ENCODE peak calls at places on chromosomes 13 and 19, in seven cellular contexts. One of them, this sample, is unnamed. For H3K4me1 and H3K36me3, the result is how much of the 10 kb centered on the place peaks cover.

GRCh38 chr19:39265321-39265916 is 2.8 kb upstream of the IFNL2 start:
- DNase-seq in gastrocnemius medialis: no peak
- DNase-seq in effector memory CD4-positive, alpha-beta T cell: no peak
- DNase-seq in thoracic aorta: no peak
- DNase-seq in adrenal gland: no peak
- DNase-seq in lower lobe of right lung: no peak
- DNase-seq in IMR-90: no peak
- DNase-seq in this sample: no peak

GRCh38 chr13:37011788-37012187 is 11.2 kb downstream of the EXOSC8 start:
- DNase-seq in gastrocnemius medialis: no peak
- DNase-seq in effector memory CD4-positive, alpha-beta T cell: no peak
- DNase-seq in thoracic aorta: no peak
- DNase-seq in adrenal gland: no peak
- DNase-seq in lower lobe of right lung: no peak
- DNase-seq in IMR-90: no peak
- DNase-seq in this sample: no peak

GRCh38 chr13:27188239-27188638 is 16.6 kb upstream of the USP12 start:
- DNase-seq in gastrocnemius medialis: no peak
- DNase-seq in effector memory CD4-positive, alpha-beta T cell: no peak
- DNase-seq in thoracic aorta: no peak
- DNase-seq in adrenal gland: no peak
- DNase-seq in lower lobe of right lung: no peak
- DNase-seq in IMR-90: no peak
- DNase-seq in this sample: no peak

GRCh38 chr13:25923217-25924085 is 128.4 kb downstream of the SHISA2 start:
- DNase-seq in gastrocnemius medialis: no peak
- DNase-seq in effector memory CD4-positive, alpha-beta T cell: no peak
- DNase-seq in thoracic aorta: no peak
- DNase-seq in adrenal gland: no peak
- DNase-seq in lower lobe of right lung: no peak
- DNase-seq in IMR-90: no peak
- DNase-seq in this sample: no peak

GRCh38 chr19:49888478-49888901 is 8.2 kb downstream of the IL4I1 start:
- DNase-seq in gastrocnemius medialis: no peak
- DNase-seq in effector memory CD4-positive, alpha-beta T cell: no peak
- DNase-seq in thoracic aorta: no peak
- DNase-seq in adrenal gland: no peak
- DNase-seq in lower lobe of right lung: no peak
- DNase-seq in IMR-90: no peak
- DNase-seq in this sample: no peak

GRCh38 chr13:102355251-102355650 is 46.6 kb downstream of the FGF14 start:
- DNase-seq in gastrocnemius medialis: no peak
- DNase-seq in effector memory CD4-positive, alpha-beta T cell: no peak
- DNase-seq in thoracic aorta: no peak
- DNase-seq in adrenal gland: no peak
- DNase-seq in lower lobe of right lung: no peak
- DNase-seq in IMR-90: no peak
- DNase-seq in this sample: no peak

GRCh38 chr19:39864118-39864517 is 17.9 kb upstream of the FBL start:
- DNase-seq in gastrocnemius medialis: no peak
- DNase-seq in effector memory CD4-positive, alpha-beta T cell: no peak
- DNase-seq in thoracic aorta: no peak
- DNase-seq in adrenal gland: no peak
- DNase-seq in lower lobe of right lung: no peak
- DNase-seq in IMR-90: no peak
- DNase-seq in this sample: no peak

GRCh38 chr13:28031220-28031903 is 42.9 kb upstream of the URAD start:
- DNase-seq in gastrocnemius medialis: peak
- DNase-seq in effector memory CD4-positive, alpha-beta T cell: no peak
- DNase-seq in thoracic aorta: no peak
- DNase-seq in adrenal gland: no peak
- DNase-seq in lower lobe of right lung: peak
- DNase-seq in IMR-90: no peak
- DNase-seq in this sample: peak

GRCh38 chr19:46608581-46609345 is 7.6 kb downstream of the CALM3 start:
- DNase-seq in gastrocnemius medialis: no peak
- DNase-seq in effector memory CD4-positive, alpha-beta T cell: no peak
- DNase-seq in thoracic aorta: no peak
- DNase-seq in adrenal gland: peak
- DNase-seq in lower lobe of right lung: peak
- DNase-seq in IMR-90: no peak
- DNase-seq in this sample: no peak
- H3K4me1 ChIP-seq in gastrocnemius medialis: under half
- H3K4me1 ChIP-seq in effector memory CD4-positive, alpha-beta T cell: under half
- H3K4me1 ChIP-seq in thoracic aorta: half or more
- H3K4me1 ChIP-seq in adrenal gland: under half
- H3K4me1 ChIP-seq in lower lobe of right lung: under half
- H3K4me1 ChIP-seq in IMR-90: under half
- H3K4me1 ChIP-seq in this sample: under half

GRCh38 chr13:84445776-84446175 is 563.5 kb upstream of the SLITRK1 start:
- DNase-seq in gastrocnemius medialis: no peak
- DNase-seq in effector memory CD4-positive, alpha-beta T cell: no peak
- DNase-seq in thoracic aorta: no peak
- DNase-seq in adrenal gland: no peak
- DNase-seq in lower lobe of right lung: no peak
- DNase-seq in IMR-90: peak
- DNase-seq in this sample: no peak
- H3K36me3 ChIP-seq in gastrocnemius medialis: under half
- H3K36me3 ChIP-seq in effector memory CD4-positive, alpha-beta T cell: under half
- H3K36me3 ChIP-seq in thoracic aorta: under half
- H3K36me3 ChIP-seq in adrenal gland: under half
- H3K36me3 ChIP-seq in lower lobe of right lung: under half
- H3K36me3 ChIP-seq in IMR-90: under half
- H3K36me3 ChIP-seq in this sample: under half

DNA sequence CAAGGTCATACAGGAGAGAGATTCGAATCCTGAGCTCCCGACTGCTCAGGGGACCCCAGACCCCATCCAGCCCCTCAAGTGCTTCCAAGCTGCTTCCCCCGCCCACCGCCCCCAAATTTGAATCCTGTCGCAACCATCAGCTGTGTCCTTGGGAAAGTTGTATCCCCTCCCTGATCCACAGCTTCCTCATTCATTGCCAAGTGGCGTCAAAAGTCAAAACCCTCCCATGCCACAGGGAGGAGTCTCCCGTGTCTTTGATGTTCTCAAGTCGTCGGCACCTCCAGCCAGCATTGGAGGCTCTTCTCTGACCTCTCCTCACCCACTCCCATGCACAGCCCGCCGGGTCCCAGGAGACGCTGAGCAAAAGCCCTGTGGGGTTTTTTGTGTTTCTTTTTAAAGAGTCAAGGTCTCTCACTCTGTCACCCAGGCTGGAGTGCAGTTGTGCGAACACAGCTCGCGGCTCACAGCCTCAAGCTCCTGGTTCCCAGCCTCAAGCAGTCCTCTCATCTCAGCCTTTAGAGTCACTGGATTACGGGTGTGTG is 2.8 kb upstream of the IFI30 start:
- DNase-seq in gastrocnemius medialis: no peak
- DNase-seq in effector memory CD4-positive, alpha-beta T cell: no peak
- DNase-seq in thoracic aorta: no peak
- DNase-seq in adrenal gland: peak
- DNase-seq in lower lobe of right lung: peak
- DNase-seq in IMR-90: no peak
- DNase-seq in this sample: no peak
- H3K4me1 ChIP-seq in gastrocnemius medialis: under half
- H3K4me1 ChIP-seq in effector memory CD4-positive, alpha-beta T cell: under half
- H3K4me1 ChIP-seq in thoracic aorta: under half
- H3K4me1 ChIP-seq in adrenal gland: under half
- H3K4me1 ChIP-seq in lower lobe of right lung: under half
- H3K4me1 ChIP-seq in IMR-90: under half
- H3K4me1 ChIP-seq in this sample: under half

DNA sequence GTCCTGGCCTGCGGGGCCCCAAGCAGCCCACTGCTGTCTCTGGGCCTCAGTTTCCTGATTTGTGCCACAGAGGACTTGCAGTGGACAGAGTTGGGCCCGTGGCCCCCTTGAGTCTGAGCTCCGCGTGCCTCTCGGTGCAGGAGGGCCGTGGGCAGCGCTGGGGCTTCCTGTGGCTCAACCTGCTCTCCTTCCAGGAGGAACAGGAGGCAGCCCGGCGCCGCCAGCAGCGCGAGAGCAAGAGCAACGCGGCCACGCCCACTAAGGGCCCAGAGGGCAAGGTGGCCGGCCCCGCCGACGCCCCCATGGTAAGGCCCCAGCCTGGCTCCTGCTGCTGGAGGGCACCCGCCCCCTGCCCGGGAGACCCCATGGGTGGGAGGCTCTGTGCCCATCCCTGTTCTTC is 25.9 kb downstream of the PLEKHJ1 start:
- DNase-seq in gastrocnemius medialis: no peak
- DNase-seq in effector memory CD4-positive, alpha-beta T cell: no peak
- DNase-seq in thoracic aorta: no peak
- DNase-seq in adrenal gland: no peak
- DNase-seq in lower lobe of right lung: no peak
- DNase-seq in IMR-90: no peak
- DNase-seq in this sample: peak
- H3K36me3 ChIP-seq in gastrocnemius medialis: half or more
- H3K36me3 ChIP-seq in effector memory CD4-positive, alpha-beta T cell: under half
- H3K36me3 ChIP-seq in thoracic aorta: half or more
- H3K36me3 ChIP-seq in adrenal gland: under half
- H3K36me3 ChIP-seq in lower lobe of right lung: half or more
- H3K36me3 ChIP-seq in IMR-90: half or more
- H3K36me3 ChIP-seq in this sample: under half

GRCh38 chr19:11420894-11421606 is 1.9 kb upstream of the RGL3 start:
- DNase-seq in gastrocnemius medialis: no peak
- DNase-seq in effector memory CD4-positive, alpha-beta T cell: no peak
- DNase-seq in thoracic aorta: no peak
- DNase-seq in adrenal gland: peak
- DNase-seq in lower lobe of right lung: no peak
- DNase-seq in IMR-90: no peak
- DNase-seq in this sample: no peak

GRCh38 chr19:11422163-11423068 is 3.3 kb upstream of the RGL3 start:
- DNase-seq in gastrocnemius medialis: peak
- DNase-seq in effector memory CD4-positive, alpha-beta T cell: peak
- DNase-seq in thoracic aorta: no peak
- DNase-seq in adrenal gland: peak
- DNase-seq in lower lobe of right lung: peak
- DNase-seq in IMR-90: no peak
- DNase-seq in this sample: peak

GRCh38 chr19:11420429-11420893 is 1.3 kb upstream of the RGL3 start:
- DNase-seq in gastrocnemius medialis: peak
- DNase-seq in effector memory CD4-positive, alpha-beta T cell: no peak
- DNase-seq in thoracic aorta: no peak
- DNase-seq in adrenal gland: peak
- DNase-seq in lower lobe of right lung: no peak
- DNase-seq in IMR-90: no peak
- DNase-seq in this sample: peak

GRCh38 chr19:11423164-11423803 is 4.2 kb upstream of the RGL3 start:
- DNase-seq in gastrocnemius medialis: no peak
- DNase-seq in effector memory CD4-positive, alpha-beta T cell: no peak
- DNase-seq in thoracic aorta: no peak
- DNase-seq in adrenal gland: no peak
- DNase-seq in lower lobe of right lung: no peak
- DNase-seq in IMR-90: no peak
- DNase-seq in this sample: no peak

GRCh38 chr19:11421607-11422098 is 2.5 kb upstream of the RGL3 start:
- DNase-seq in gastrocnemius medialis: no peak
- DNase-seq in effector memory CD4-positive, alpha-beta T cell: no peak
- DNase-seq in thoracic aorta: no peak
- DNase-seq in adrenal gland: peak
- DNase-seq in lower lobe of right lung: peak
- DNase-seq in IMR-90: no peak
- DNase-seq in this sample: peak
- H3K4me1 ChIP-seq in gastrocnemius medialis: under half
- H3K4me1 ChIP-seq in effector memory CD4-positive, alpha-beta T cell: under half
- H3K4me1 ChIP-seq in thoracic aorta: under half
- H3K4me1 ChIP-seq in adrenal gland: under half
- H3K4me1 ChIP-seq in lower lobe of right lung: under half
- H3K4me1 ChIP-seq in IMR-90: under half
- H3K4me1 ChIP-seq in this sample: under half

GRCh38 chr19:18543814-18544475 is 572 bp upstream of the FKBP8 start:
- DNase-seq in gastrocnemius medialis: peak
- DNase-seq in effector memory CD4-positive, alpha-beta T cell: peak
- DNase-seq in thoracic aorta: no peak
- DNase-seq in adrenal gland: peak
- DNase-seq in lower lobe of right lung: peak
- DNase-seq in IMR-90: peak
- DNase-seq in this sample: peak
- H3K36me3 ChIP-seq in gastrocnemius medialis: under half
- H3K36me3 ChIP-seq in effector memory CD4-positive, alpha-beta T cell: under half
- H3K36me3 ChIP-seq in thoracic aorta: under half
- H3K36me3 ChIP-seq in adrenal gland: under half
- H3K36me3 ChIP-seq in lower lobe of right lung: under half
- H3K36me3 ChIP-seq in IMR-90: under half
- H3K36me3 ChIP-seq in this sample: under half

GRCh38 chr19:2771786-2772674 is 11.0 kb downstream of the SGTA start:
- DNase-seq in gastrocnemius medialis: no peak
- DNase-seq in effector memory CD4-positive, alpha-beta T cell: no peak
- DNase-seq in thoracic aorta: no peak
- DNase-seq in adrenal gland: no peak
- DNase-seq in lower lobe of right lung: no peak
- DNase-seq in IMR-90: no peak
- DNase-seq in this sample: no peak
- H3K4me1 ChIP-seq in gastrocnemius medialis: under half
- H3K4me1 ChIP-seq in effector memory CD4-positive, alpha-beta T cell: under half
- H3K4me1 ChIP-seq in thoracic aorta: under half
- H3K4me1 ChIP-seq in adrenal gland: under half
- H3K4me1 ChIP-seq in lower lobe of right lung: under half
- H3K4me1 ChIP-seq in IMR-90: under half
- H3K4me1 ChIP-seq in this sample: under half

DNA sequence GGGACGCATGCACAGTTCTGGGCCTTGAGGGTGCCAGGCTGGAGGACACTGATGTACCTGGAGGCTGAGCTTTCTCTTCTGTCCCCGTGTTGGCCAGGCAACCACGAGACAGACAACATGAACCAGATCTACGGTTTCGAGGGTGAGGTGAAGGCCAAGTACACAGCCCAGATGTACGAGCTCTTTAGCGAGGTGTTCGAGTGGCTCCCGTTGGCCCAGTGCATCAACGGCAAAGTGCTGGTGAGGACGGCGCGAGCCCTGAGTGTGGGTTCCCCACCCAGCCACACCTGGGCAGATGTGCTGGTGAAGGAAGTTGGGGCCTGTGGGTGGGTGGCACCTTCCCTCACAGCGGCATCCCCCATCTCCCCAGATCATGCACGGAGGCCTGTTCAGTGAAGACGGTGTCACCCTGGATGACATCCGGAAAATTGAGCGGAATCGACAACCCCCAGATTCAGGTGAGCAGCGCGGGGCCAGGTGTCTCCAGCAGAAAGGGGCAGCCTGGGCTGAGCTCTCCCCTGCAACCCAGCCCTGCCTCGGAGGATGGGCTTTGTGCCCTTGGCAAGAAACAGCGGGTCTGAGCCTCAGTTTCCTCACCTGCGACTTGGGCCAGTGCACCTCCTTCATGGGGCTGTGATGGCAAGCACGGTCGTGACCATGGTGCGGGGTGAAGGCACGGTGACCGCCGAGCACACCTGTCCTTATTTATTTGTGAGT is 26.2 kb downstream of the CCDC8 start:
- DNase-seq in gastrocnemius medialis: no peak
- DNase-seq in effector memory CD4-positive, alpha-beta T cell: no peak
- DNase-seq in thoracic aorta: no peak
- DNase-seq in adrenal gland: no peak
- DNase-seq in lower lobe of right lung: peak
- DNase-seq in IMR-90: no peak
- DNase-seq in this sample: no peak
- H3K36me3 ChIP-seq in gastrocnemius medialis: half or more
- H3K36me3 ChIP-seq in effector memory CD4-positive, alpha-beta T cell: half or more
- H3K36me3 ChIP-seq in thoracic aorta: under half
- H3K36me3 ChIP-seq in adrenal gland: under half
- H3K36me3 ChIP-seq in lower lobe of right lung: half or more
- H3K36me3 ChIP-seq in IMR-90: half or more
- H3K36me3 ChIP-seq in this sample: under half

GRCh38 chr19:10114651-10115391 is 3.3 kb downstream of the P2RY11 start:
- DNase-seq in gastrocnemius medialis: no peak
- DNase-seq in effector memory CD4-positive, alpha-beta T cell: no peak
- DNase-seq in thoracic aorta: no peak
- DNase-seq in adrenal gland: no peak
- DNase-seq in lower lobe of right lung: peak
- DNase-seq in IMR-90: no peak
- DNase-seq in this sample: no peak
- H3K4me1 ChIP-seq in gastrocnemius medialis: under half
- H3K4me1 ChIP-seq in effector memory CD4-positive, alpha-beta T cell: under half
- H3K4me1 ChIP-seq in thoracic aorta: under half
- H3K4me1 ChIP-seq in adrenal gland: under half
- H3K4me1 ChIP-seq in lower lobe of right lung: under half
- H3K4me1 ChIP-seq in IMR-90: under half
- H3K4me1 ChIP-seq in this sample: under half

GRCh38 chr19:47755762-47756626 is 10.6 kb downstream of the NOP53 start:
- DNase-seq in gastrocnemius medialis: no peak
- DNase-seq in effector memory CD4-positive, alpha-beta T cell: no peak
- DNase-seq in thoracic aorta: no peak
- DNase-seq in adrenal gland: no peak
- DNase-seq in lower lobe of right lung: no peak
- DNase-seq in IMR-90: no peak
- DNase-seq in this sample: no peak
- H3K36me3 ChIP-seq in gastrocnemius medialis: half or more
- H3K36me3 ChIP-seq in effector memory CD4-positive, alpha-beta T cell: half or more
- H3K36me3 ChIP-seq in thoracic aorta: half or more
- H3K36me3 ChIP-seq in adrenal gland: under half
- H3K36me3 ChIP-seq in lower lobe of right lung: half or more
- H3K36me3 ChIP-seq in IMR-90: half or more
- H3K36me3 ChIP-seq in this sample: under half